ENCODE peak calls at places on chromosomes 3 and 15, in five cellular contexts. C is upper lobe of right lung, W is sigmoid colon, B is ovary, U is A673. M is an unnamed sample.

GRCh38 chr3:130839815-130840214 is 54.1 kb upstream of the ATP2C1 start:
- DNase-seq in C (no peak), W (no peak), B (no peak), U (peak; percentile 11), M (no peak)

GRCh38 chr3:15060029-15060428 is 5.1 kb downstream of the MRPS25 start:
- DNase-seq in C (no peak), W (no peak), B (no peak), U (no peak), M (no peak)

GRCh38 chr3:110314512-110315114 is 757.0 kb upstream of the NECTIN3 start:
- DNase-seq in B (no peak), U (peak; percentile 81), W (no peak), C (no peak), M (no peak)

GRCh38 chr3:79081285-79081684 is 686.5 kb downstream of the ROBO1 start:
- DNase-seq in U (no peak), B (no peak), W (no peak), C (no peak), M (no peak)

GRCh38 chr3:54939591-54940300 is 11.9 kb upstream of the LRTM1 start:
- DNase-seq in B (no peak), U (no peak), W (no peak), C (no peak), M (no peak)

GRCh38 chr3:135017494-135017893 is 222.4 kb downstream of the EPHB1 start:
- DNase-seq in B (no peak), W (no peak), C (no peak), U (no peak), M (no peak)

GRCh38 chr3:128312271-128312670 is 154.4 kb downstream of the DNAJB8 start:
- DNase-seq in U (no peak), C (no peak), B (no peak), W (no peak), M (no peak)

GRCh38 chr3:142278451-142278850 is 53.1 kb upstream of the GK5 start:
- DNase-seq in U (no peak), W (no peak), B (no peak), C (no peak), M (no peak)

GRCh38 chr3:16906679-16907078 is 21.9 kb downstream of the PLCL2 start:
- DNase-seq in B (no peak), C (no peak), W (no peak), U (no peak), M (no peak)

GRCh38 chr3:50194128-50194902 is 2.9 kb downstream of the GNAT1 start:
- DNase-seq in W (peak; percentile 81), C (peak; percentile 82), U (peak; percentile 55), B (peak; percentile 86), M (no peak)

GRCh38 chr3:112346491-112347122 is 13.7 kb downstream of the CD200 start:
- DNase-seq in C (no peak), B (no peak), W (no peak), U (no peak), M (no peak)

GRCh38 chr3:17384567-17385296 is 357.7 kb downstream of the TBC1D5 start:
- DNase-seq in B (no peak), U (peak; percentile 2), C (no peak), W (no peak), M (no peak)

GRCh38 chr3:127786358-127787070 is 35.8 kb downstream of the MGLL start:
- DNase-seq in B (peak; percentile 88), U (peak; percentile 46), C (peak; percentile 79), W (peak; percentile 98), M (no peak)

GRCh38 chr3:53045784-53046170 is at the start of gene SFMBT1:
- DNase-seq in B (peak; percentile 83), C (peak; percentile 90), U (peak; percentile 39), W (peak; percentile 81), M (no peak)

GRCh38 chr3:118882353-118882947 is 152.2 kb downstream of the IGSF11 start:
- DNase-seq in U (peak; percentile 66), C (no peak), W (peak; percentile 78), B (peak; percentile 64), M (no peak)

GRCh38 chr15:77036537-77037474 is 34.1 kb downstream of the TSPAN3 start:
- DNase-seq in B (peak; percentile 39), U (no peak), C (peak; percentile 61), W (peak; percentile 63), M (peak; percentile 72)

GRCh38 chr3:172289583-172289982 is 158.7 kb downstream of the GHSR start:
- DNase-seq in B (no peak), C (no peak), U (no peak), W (peak; percentile 68), M (no peak)

GRCh38 chr3:195522254-195523023 is 20.7 kb downstream of the PPP1R2 start:
- DNase-seq in B (no peak), W (no peak), U (peak; percentile 64), C (no peak), M (no peak)

GRCh38 chr3:157179365-157179803 is 19.4 kb upstream of the CCNL1 start:
- DNase-seq in U (no peak), C (no peak), W (no peak), B (no peak), M (no peak)

GRCh38 chr3:157188391-157188790 is 28.4 kb upstream of the CCNL1 start:
- DNase-seq in U (no peak), W (no peak), B (no peak), C (no peak), M (no peak)

GRCh38 chr3:157180262-157180661 is 20.3 kb upstream of the CCNL1 start:
- DNase-seq in B (no peak), C (no peak), W (no peak), U (no peak), M (no peak)

DNA sequence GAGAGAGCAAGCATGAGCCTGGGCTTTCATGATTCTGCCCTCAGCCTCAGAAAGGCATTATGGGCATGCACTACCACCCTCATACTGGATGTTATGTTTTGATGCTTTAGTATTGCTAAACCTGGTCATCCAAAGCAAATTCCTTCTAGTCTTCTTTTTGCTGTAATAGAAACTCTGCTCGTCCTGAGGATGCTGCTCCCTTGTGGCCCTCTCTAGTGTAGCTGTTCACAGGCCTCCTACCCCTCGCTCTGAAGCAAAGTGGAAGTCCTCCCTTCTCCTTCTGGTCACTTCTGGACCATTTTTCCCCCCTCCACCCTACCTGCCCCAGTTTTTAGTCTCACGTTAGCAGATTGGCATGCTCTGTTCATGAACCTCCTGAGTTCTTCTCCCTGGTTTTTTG is 22.9 kb upstream of the CCNL1 start:
- DNase-seq in U (no peak), C (no peak), W (no peak), B (no peak), M (no peak)
- TF ChIP-seq CTCF in U (peak; percentile 21), C (no peak), W (no peak), B (no peak), M (no peak)

GRCh38 chr15:53506370-53506769 is 253.1 kb downstream of the WDR72 start:
- DNase-seq in C (no peak), B (no peak), U (no peak), W (no peak), M (no peak)

GRCh38 chr15:53511175-53511574 is 248.3 kb downstream of the WDR72 start:
- DNase-seq in W (no peak), B (no peak), C (no peak), U (no peak), M (no peak)

GRCh38 chr15:53513431-53513830 is 246.0 kb downstream of the WDR72 start:
- DNase-seq in B (no peak), U (no peak), W (no peak), C (no peak), M (no peak)

GRCh38 chr15:53512029-53512428 is 247.4 kb downstream of the WDR72 start:
- DNase-seq in C (no peak), W (no peak), U (no peak), B (no peak), M (no peak)
- TF ChIP-seq CTCF in C (no peak), W (no peak), U (no peak), B (no peak), M (peak; percentile 12)

DNA sequence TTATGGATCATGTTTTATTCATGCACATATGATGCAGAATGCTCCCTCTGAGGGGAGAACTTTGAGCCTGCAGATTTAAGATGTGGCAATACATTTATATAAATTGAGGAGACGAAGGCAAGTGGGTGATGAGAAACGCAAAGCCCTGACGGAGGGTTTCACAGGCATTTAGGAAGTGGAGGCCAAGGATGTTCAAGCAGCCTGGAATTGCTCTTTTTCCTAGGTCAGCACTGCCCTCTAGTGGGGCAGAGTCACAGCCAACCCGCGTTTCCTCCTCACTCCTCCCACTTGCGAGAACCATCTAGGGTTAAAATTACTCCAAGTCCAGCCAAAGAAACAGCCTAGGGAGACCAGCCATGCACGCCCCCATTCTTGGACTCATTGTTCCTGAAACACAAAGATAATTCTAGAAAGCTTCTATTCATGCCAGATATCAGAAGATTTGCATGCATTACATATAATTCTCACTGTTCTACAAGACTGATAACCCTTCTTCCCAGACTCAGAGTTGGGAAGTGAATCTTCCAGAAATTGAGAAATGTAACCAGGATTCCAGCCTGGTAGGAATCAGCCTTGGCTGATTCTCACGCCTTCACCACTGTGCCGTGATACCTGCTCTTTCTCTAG is 228.8 kb downstream of the SLCO3A1 start:
- DNase-seq in U (peak; percentile 84), W (peak; percentile 80), B (peak; percentile 84), C (peak; percentile 67), M (no peak)
- TF ChIP-seq CTCF in U (peak; percentile 91), W (peak; percentile 67), B (peak; percentile 68), C (peak; percentile 83), M (peak; percentile 91)

DNA sequence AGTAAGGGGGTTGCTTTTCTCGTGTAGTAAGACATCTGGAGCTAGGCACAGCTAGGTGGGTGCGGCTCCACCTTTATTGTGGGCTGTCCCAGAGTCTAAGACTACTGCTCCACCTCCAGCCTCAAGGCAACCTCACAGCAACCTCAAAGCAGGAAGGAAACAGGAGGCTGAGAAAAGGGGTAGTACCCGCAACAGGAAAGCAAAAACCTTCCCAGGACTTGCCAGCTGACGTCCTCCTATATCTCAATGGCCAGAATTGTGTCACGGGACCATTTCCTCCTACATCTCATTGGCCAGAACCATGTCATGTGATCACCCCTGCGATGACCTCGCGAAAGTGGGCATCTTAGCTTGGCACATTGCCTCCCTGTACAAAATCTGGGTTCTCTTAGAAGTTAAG is 4.3 kb upstream of the GPR160 start:
- DNase-seq in C (no peak), B (no peak), W (no peak), U (no peak), M (no peak)
- TF ChIP-seq CTCF in C (no peak), B (no peak), W (no peak), U (no peak), M (no peak)